ENCODE peak calls at places on chromosome 12, in five cellular contexts. J is DND-41, I is neuronal stem cell, Q is mesenchymal stem cell, Y is fibroblast of lung. C is an unnamed sample.

GRCh38 chr12:109033239-109034196 is 12.7 kb upstream of the SVOP start:
- DNase-seq in J (no peak), Q (no peak), Y (no peak), I (no peak), C (no peak)

GRCh38 chr12:79451988-79452387 is 238.8 kb downstream of the PAWR start:
- DNase-seq in Y (peak; percentile 83), J (no peak), Q (peak; percentile 92), I (no peak), C (peak; percentile 96)

GRCh38 chr12:29907486-29907885 is 123.7 kb upstream of the TMTC1 start:
- DNase-seq in Q (peak; percentile 51), I (no peak), J (no peak), Y (peak; percentile 15), C (no peak)

GRCh38 chr12:54980341-54980740 is 4.2 kb downstream of the TESPA1 start:
- DNase-seq in Y (no peak), J (peak; percentile 48), I (no peak), Q (no peak), C (peak; percentile 17)

GRCh38 chr12:27970981-27971489 is 1.5 kb downstream of the PTHLH start:
- DNase-seq in J (no peak), I (no peak), Q (peak; percentile 32), Y (peak; percentile 23), C (peak; percentile 37)

GRCh38 chr12:86331012-86331411 is 74.8 kb upstream of the MGAT4C start:
- DNase-seq in I (no peak), Y (no peak), Q (no peak), J (no peak), C (no peak)

GRCh38 chr12:46153267-46153872 is 115.5 kb downstream of the SLC38A1 start:
- DNase-seq in Y (peak; percentile 63), I (no peak), Q (peak; percentile 42), J (no peak), C (peak; percentile 78)

GRCh38 chr12:76653342-76653741 is 93.8 kb upstream of the OSBPL8 start:
- DNase-seq in J (no peak), Y (no peak), Q (no peak), I (no peak), C (no peak)

GRCh38 chr12:10361084-10361483 is 28.8 kb downstream of the KLRK1 start:
- DNase-seq in I (no peak), Y (no peak), Q (peak; percentile 9), J (peak; percentile 21), C (no peak)

GRCh38 chr12:113002676-113003075 is 24.4 kb downstream of the OAS2 start:
- DNase-seq in J (no peak), Y (no peak), Q (no peak), I (no peak), C (no peak)

GRCh38 chr12:12784911-12785814 is at the start of gene APOLD1:
- DNase-seq in Y (no peak), J (peak; percentile 34), I (no peak), Q (peak; percentile 27), C (no peak)

GRCh38 chr12:25740617-25741016 is 187.5 kb upstream of the LMNTD1 start:
- DNase-seq in I (no peak), Y (no peak), J (no peak), Q (no peak), C (no peak)

GRCh38 chr12:10211975-10212622 is 578 bp upstream of the GABARAPL1 start:
- DNase-seq in Q (peak; percentile 100), J (peak; percentile 75), Y (peak; percentile 100), I (peak; percentile 79), C (peak; percentile 100)

GRCh38 chr12:26198742-26199141 is 3.4 kb downstream of the SSPN start:
- DNase-seq in Q (peak; percentile 58), I (no peak), Y (peak; percentile 47), J (no peak), C (peak; percentile 88)

GRCh38 chr12:90058721-90059120 is 350.1 kb upstream of the ATP2B1 start:
- DNase-seq in I (no peak), J (no peak), Y (peak; percentile 88), Q (peak; percentile 74), C (peak; percentile 88)

GRCh38 chr12:75564398-75564797 is 53.0 kb upstream of the KRR1 start:
- DNase-seq in Y (no peak), J (no peak), Q (no peak), I (no peak), C (peak; percentile 57)

GRCh38 chr12:132169376-132169775 is 25.1 kb downstream of the NOC4L start:
- DNase-seq in Y (no peak), I (no peak), J (no peak), Q (no peak), C (no peak)

GRCh38 chr12:67456281-67456918 is 187.2 kb downstream of the CAND1 start:
- DNase-seq in I (no peak), Q (peak; percentile 29), Y (peak; percentile 89), J (no peak), C (peak; percentile 89)

GRCh38 chr12:67457799-67458680 is 188.9 kb downstream of the CAND1 start:
- DNase-seq in I (no peak), Q (no peak), Y (no peak), J (no peak), C (peak; percentile 80)

GRCh38 chr12:67455236-67455635 is 186.1 kb downstream of the CAND1 start:
- DNase-seq in Y (no peak), J (no peak), I (no peak), Q (no peak), C (no peak)

GRCh38 chr12:67459173-67459572 is 189.4 kb upstream of the DYRK2 start:
- DNase-seq in J (no peak), Y (no peak), Q (no peak), I (no peak), C (no peak)

DNA sequence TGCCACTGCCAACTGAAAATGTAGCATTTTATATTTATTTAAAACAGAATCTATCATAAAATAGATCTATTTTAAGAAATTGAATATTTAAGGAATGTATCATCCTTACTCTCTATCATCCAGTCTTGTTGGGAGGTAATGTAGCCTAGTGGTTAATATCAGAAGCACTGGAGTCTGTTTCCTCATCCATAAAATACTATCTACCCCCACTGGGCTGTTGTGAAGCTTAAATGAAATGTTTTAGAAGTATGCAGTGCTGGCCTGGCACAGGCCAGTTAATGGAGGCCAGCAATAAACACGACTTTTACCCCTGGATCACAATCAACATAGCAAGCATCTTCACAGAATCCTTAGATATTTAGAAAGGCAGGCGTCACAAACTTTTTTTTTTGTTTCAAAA is 188.0 kb downstream of the CAND1 start:
- DNase-seq in J (no peak), Q (no peak), Y (no peak), I (no peak), C (peak; percentile 42)
- H2AFZ ChIP-seq in J (no peak overlapping the region), Q (no peak overlapping the region), Y (no peak overlapping the region), I (no peak overlapping the region), C (peak overlapping the region; percentile 89)

GRCh38 chr12:64767495-64767894 is 8.3 kb upstream of the GNS start:
- DNase-seq in I (no peak), Q (no peak), J (no peak), Y (no peak), C (no peak)
- H3K4me2 ChIP-seq in I (no peak overlapping the region), Q (no peak overlapping the region), J (no peak overlapping the region), Y (no peak overlapping the region), C (no peak overlapping the region)

GRCh38 chr12:53048780-53049401 is 974 bp upstream of the TNS2 start:
- DNase-seq in J (no peak), Y (peak; percentile 79), Q (peak; percentile 78), I (no peak), C (peak; percentile 54)
- H3K27ac ChIP-seq in J (no peak overlapping the region), Y (peak overlapping the region; percentile 95), Q (peak overlapping the region; percentile 94), I (peak overlapping the region; percentile 71), C (peak overlapping the region; percentile 98)

GRCh38 chr12:14920475-14921126 is 17.7 kb downstream of the ERP27 start:
- DNase-seq in Y (no peak), J (no peak), Q (no peak), I (no peak), C (no peak)
- H2AFZ ChIP-seq in Y (no peak overlapping the region), J (peak overlapping the region; percentile 58), Q (no peak overlapping the region), I (no peak overlapping the region), C (no peak overlapping the region)

GRCh38 chr12:120109570-120110267 is 6.8 kb downstream of the RAB35 start:
- DNase-seq in I (no peak), J (no peak), Q (no peak), Y (no peak), C (no peak)

GRCh38 chr12:120115692-120116442 is 686 bp downstream of the RAB35 start:
- DNase-seq in J (peak; percentile 46), I (no peak), Q (peak; percentile 49), Y (peak; percentile 44), C (peak; percentile 81)

GRCh38 chr12:120115066-120115465 is 1.5 kb downstream of the RAB35 start:
- DNase-seq in Y (no peak), J (peak; percentile 36), I (no peak), Q (no peak), C (no peak)

GRCh38 chr12:120106151-120106550 is 10.4 kb downstream of the RAB35 start:
- DNase-seq in J (no peak), Q (no peak), Y (no peak), I (no peak), C (no peak)

DNA sequence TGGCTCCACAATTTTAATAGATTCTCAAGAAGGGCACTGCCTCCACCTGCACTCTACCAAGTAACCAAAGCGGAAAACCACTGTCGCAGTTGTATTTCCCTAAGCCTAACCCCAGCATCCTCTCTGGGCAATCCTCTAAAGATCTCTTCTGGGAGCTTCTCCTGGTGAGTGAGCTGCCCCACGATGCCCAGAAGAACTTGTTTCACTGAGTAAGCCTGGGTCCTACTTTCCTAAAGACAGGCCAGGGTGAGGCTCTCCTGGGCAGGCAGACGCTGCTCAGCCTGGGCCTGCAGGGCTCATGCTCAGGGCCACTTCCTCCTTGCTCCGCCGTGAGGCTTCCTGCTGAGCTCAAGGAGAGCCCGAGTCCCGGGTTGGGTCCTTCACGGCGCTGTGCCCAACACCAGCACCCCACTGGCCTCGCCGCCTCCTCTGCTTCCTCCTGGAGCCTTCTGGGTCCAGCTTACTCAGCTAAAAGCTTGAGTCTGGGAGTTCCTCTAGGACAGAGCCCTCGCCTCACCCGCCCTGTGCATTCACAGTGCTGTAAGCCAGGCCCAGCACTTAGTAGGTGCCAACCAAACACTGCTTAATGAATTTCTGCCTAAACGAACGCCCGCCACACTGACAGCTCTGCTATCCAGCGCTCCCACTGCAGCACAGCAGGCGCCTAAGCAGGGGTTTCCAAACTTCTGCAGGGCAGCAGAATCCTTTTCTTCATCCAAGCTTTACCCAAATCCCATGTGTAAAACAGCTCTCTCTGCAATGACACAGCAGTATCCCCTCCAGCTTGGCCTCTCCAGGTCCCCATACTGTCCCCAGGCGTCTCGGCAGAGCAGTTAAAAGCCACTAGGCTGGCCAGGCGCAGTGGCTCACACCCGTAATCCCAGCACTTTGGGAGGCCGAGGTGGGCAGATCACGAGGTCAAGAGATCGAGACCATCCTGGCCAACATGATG is 5.7 kb downstream of the RAB35 start:
- DNase-seq in I (no peak), Q (no peak), J (peak; percentile 34), Y (no peak), C (no peak)
- H3K4me2 ChIP-seq in I (no peak overlapping the region), Q (peak overlapping the region; percentile 10), J (no peak overlapping the region), Y (no peak overlapping the region), C (no peak overlapping the region)

GRCh38 chr12:2165021-2165420 is 112.2 kb downstream of the CACNA1C start:
- DNase-seq in J (no peak), I (no peak), Y (peak; percentile 54), Q (no peak), C (no peak)

GRCh38 chr12:2160043-2160442 is 107.3 kb downstream of the CACNA1C start:
- DNase-seq in Q (peak; percentile 49), J (no peak), I (no peak), Y (no peak), C (no peak)

GRCh38 chr12:2156333-2156732 is 103.5 kb downstream of the CACNA1C start:
- DNase-seq in J (no peak), Q (no peak), Y (peak; percentile 84), I (no peak), C (no peak)

GRCh38 chr12:2163172-2163927 is 110.6 kb downstream of the CACNA1C start:
- DNase-seq in Y (peak; percentile 98), J (no peak), I (no peak), Q (peak; percentile 69), C (peak; percentile 96)

GRCh38 chr12:2161478-2161877 is 108.7 kb downstream of the CACNA1C start:
- DNase-seq in Q (peak; percentile 43), J (no peak), I (no peak), Y (peak; percentile 55), C (peak; percentile 33)
- H3K27ac ChIP-seq in Q (no peak overlapping the region), J (no peak overlapping the region), I (no peak overlapping the region), Y (no peak overlapping the region), C (no peak overlapping the region)